ENCODE peak calls at places on chromosomes 11 and 22, in four cellular contexts. B, C, Q and S are unnamed samples.
A peak's percentile ranks its signal among the peaks of the same experiment; 100 is the strongest.

GRCh38 chr11:33747969-33748368 is 11.7 kb upstream of the CD59 start:
- DNase-seq in B (no peak), C (no peak), Q (no peak), S (no peak)

GRCh38 chr22:31206896-31207687 is 5.0 kb upstream of the LIMK2 start:
- DNase-seq in B (no peak), C (no peak), Q (no peak), S (no peak)

GRCh38 chr11:1340111-1340510 is 30.7 kb upstream of the TOLLIP start:
- DNase-seq in B (no peak), C (no peak), Q (no peak), S (peak; percentile 42)

GRCh38 chr22:50605349-50606074 is 4.9 kb downstream of the MAPK8IP2 start:
- DNase-seq in B (no peak), C (no peak), Q (no peak), S (no peak)

GRCh38 chr11:120835601-120836228 is 188.2 kb upstream of the TBCEL start:
- DNase-seq in B (no peak), C (no peak), Q (no peak), S (no peak)

GRCh38 chr11:57778318-57779037 is 16.9 kb downstream of the CTNND1 start:
- DNase-seq in B (no peak), C (peak; percentile 82), Q (peak; percentile 94), S (peak; percentile 94)

GRCh38 chr22:42611076-42611475 is 3.6 kb downstream of the POLDIP3 start:
- DNase-seq in B (no peak), C (no peak), Q (no peak), S (no peak)

GRCh38 chr11:78072455-78072854 is 7.2 kb downstream of the NDUFC2 start:
- DNase-seq in B (no peak), C (no peak), Q (no peak), S (no peak)

GRCh38 chr11:57530215-57530595 is 349 bp downstream of the TIMM10 start:
- DNase-seq in B (no peak), C (no peak), Q (no peak), S (no peak)

GRCh38 chr11:93662177-93662575 is 694 bp downstream of the CEP295 start:
- DNase-seq in B (no peak), C (no peak), Q (no peak), S (no peak)

GRCh38 chr11:27460158-27460565 is 12.4 kb downstream of the LGR4 start:
- DNase-seq in B (no peak), C (no peak), Q (no peak), S (no peak)

DNA sequence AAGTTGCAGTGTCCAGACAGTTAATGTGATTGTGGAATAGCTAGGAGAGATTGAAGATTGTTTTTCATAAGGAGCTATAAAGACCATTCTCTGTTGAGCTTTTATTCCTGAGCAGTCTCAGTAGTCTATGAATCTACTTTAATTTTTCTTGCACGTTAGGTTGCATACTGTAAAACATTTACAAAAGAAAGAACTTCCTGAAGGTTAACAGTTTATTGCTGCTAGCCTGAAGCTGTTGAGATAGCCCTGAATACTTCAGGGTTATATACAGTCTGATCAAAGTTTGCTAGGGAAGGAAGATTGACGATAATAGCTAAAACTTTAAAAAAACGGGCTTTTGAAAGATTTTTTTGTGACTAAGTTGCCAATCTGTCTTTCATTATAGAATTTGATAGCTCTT is 64.8 kb downstream of the PPP6R3 start:
- DNase-seq in B (no peak), C (no peak), Q (no peak), S (no peak)
- H3K36me3 ChIP-seq in B (peaks cover 5% of the 10 kb centered on the region), C (no peaks in the 10 kb centered on the region), Q (peaks cover 96% of the 10 kb centered on the region), S (peaks cover 26% of the 10 kb centered on the region)

DNA sequence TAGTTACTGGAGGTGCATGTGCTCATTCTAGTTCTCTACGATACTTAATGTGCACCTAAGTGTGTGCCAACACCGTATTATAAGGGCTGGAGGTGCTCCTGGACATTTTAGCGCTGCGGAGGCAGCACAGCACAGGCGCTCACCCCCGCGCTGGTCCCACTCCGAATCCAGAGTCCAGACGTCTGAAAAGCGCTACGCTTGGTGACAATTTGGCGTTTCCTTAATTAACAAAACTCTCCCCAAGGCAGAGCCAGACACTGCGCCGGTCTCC is 1.3 kb downstream of the WT1 start:
- DNase-seq in B (no peak), C (no peak), Q (no peak), S (no peak)
- H3K4me1 ChIP-seq in B (peaks cover 4% of the 10 kb centered on the region), C (no peaks in the 10 kb centered on the region), Q (peaks cover 6% of the 10 kb centered on the region), S (peaks cover 3% of the 10 kb centered on the region)

GRCh38 chr22:23817146-23817545 is 21.7 kb downstream of the DERL3 start:
- DNase-seq in B (no peak), C (no peak), Q (no peak), S (no peak)
- H3K36me3 ChIP-seq in B (peaks cover 21% of the 10 kb centered on the region), C (no peaks in the 10 kb centered on the region), Q (peaks cover 82% of the 10 kb centered on the region), S (peaks cover 54% of the 10 kb centered on the region)

DNA sequence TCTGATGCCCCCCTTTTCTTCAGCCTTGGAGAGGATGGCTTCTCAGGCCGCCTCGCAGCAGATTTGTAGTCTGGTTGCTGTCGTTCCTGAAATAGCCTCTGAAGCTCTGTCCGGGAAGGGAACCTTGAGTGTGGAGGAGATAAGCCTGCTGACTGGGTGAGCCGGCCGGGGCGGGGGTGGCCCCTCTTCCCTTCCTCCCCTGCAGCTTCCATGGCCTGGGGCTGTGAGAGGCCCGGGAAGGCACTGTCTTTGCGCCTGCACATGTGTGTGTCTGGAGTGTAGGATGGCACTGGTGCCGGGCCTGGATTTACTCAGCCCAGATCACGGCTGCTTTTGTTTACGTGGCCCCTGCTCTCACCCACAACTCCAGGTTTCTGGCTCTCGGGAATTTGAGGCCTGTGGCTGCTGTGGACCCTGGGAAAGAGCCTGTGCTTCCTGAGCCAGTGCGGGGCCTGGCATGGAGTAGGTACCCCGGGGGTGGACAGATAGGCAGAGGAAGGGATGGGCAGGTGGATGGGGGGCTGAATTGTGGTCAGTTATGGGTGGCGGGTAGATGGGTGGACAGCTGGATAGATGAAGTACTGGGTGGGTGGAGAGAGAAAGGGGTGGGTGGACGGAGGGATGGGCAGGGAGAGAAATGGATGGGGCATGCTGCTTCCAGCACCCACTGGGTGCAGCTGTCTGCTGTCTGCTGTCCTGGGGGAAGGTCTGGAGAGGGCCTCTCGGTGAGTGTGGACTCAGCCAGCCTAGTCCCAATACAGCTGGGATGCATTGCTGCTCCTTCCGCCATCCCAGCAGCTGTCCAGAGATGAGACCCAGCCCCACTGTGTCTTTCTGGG is 16.7 kb downstream of the KCNQ1 start:
- DNase-seq in B (no peak), C (no peak), Q (no peak), S (no peak)
- H3K4me1 ChIP-seq in B (no peaks in the 10 kb centered on the region), C (no peaks in the 10 kb centered on the region), Q (no peaks in the 10 kb centered on the region), S (no peaks in the 10 kb centered on the region)

GRCh38 chr11:44936527-44936926 is 14.2 kb downstream of the TP53I11 start:
- DNase-seq in B (peak; percentile 84), C (peak; percentile 81), Q (peak; percentile 91), S (peak; percentile 26)
- H3K36me3 ChIP-seq in B (peaks cover 3% of the 10 kb centered on the region), C (no peaks in the 10 kb centered on the region), Q (peaks cover 52% of the 10 kb centered on the region), S (peaks cover 4% of the 10 kb centered on the region)

DNA sequence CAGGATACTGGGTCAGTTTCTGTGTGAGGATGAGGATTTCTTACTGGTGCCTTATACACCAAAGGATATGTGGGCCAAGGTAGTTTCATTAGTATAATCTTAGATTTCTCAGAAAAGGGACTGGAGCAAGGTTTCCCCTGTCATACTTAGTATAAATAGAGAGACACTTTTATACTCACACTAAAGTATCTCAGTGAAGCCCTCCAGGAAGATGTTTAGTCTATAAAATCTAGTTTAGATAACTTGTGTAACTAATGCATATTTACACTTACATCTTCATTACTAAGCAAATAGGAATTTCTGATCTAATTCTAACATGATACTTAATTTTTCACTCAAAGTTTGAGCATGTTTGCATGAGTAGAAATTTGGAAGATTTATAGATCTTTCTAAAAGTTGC is 11.1 kb downstream of the EMSY start:
- DNase-seq in B (no peak), C (no peak), Q (no peak), S (no peak)
- H3K4me1 ChIP-seq in B (peaks cover 2% of the 10 kb centered on the region), C (no peaks in the 10 kb centered on the region), Q (peaks cover 21% of the 10 kb centered on the region), S (no peaks in the 10 kb centered on the region)

GRCh38 chr11:43462359-43462758 is 103.6 kb downstream of the TTC17 start:
- DNase-seq in B (no peak), C (no peak), Q (no peak), S (no peak)
- H3K36me3 ChIP-seq in B (peaks cover 4% of the 10 kb centered on the region), C (no peaks in the 10 kb centered on the region), Q (peaks cover 93% of the 10 kb centered on the region), S (peaks cover 44% of the 10 kb centered on the region)